ENCODE peak calls at places on chromosomes 6 and 20, in five cellular contexts. U, D, J, H and S are unnamed samples.

GRCh38 chr6:138647006-138647405 is 126.6 kb upstream of the CCDC28A start:
- DNase-seq in U (no peak), D (peak), J (peak), H (peak), S (peak)

GRCh38 chr20:478949-479429 is 16.7 kb upstream of the TBC1D20 start:
- DNase-seq in U (no peak), D (peak), J (peak), H (peak), S (peak)

GRCh38 chr6:56752009-56752408 is 109.3 kb upstream of the DST start:
- DNase-seq in U (no peak), D (peak), J (peak), H (peak), S (peak)

GRCh38 chr20:63103402-63104311 is 96.9 kb upstream of the BHLHE23 start:
- DNase-seq in U (no peak), D (no peak), J (no peak), H (peak), S (no peak)

GRCh38 chr6:28648035-28648877 is 122.6 kb downstream of the GPX5 start:
- DNase-seq in U (no peak), D (peak), J (peak), H (peak), S (peak)

GRCh38 chr20:11366660-11367059 is 551.0 kb upstream of the BTBD3 start:
- DNase-seq in U (no peak), D (no peak), J (peak), H (peak), S (peak)

GRCh38 chr6:41568585-41569384 is 22.6 kb downstream of the FOXP4 start:
- DNase-seq in U (no peak), D (no peak), J (no peak), H (no peak), S (no peak)

GRCh38 chr6:32883789-32884188 is 29.8 kb downstream of the PSMB9 start:
- DNase-seq in U (peak), D (peak), J (peak), H (peak), S (peak)

GRCh38 chr6:41546475-41546865 is 289 bp downstream of the FOXP4 start:
- DNase-seq in U (no peak), D (peak), J (peak), H (no peak), S (peak)

GRCh38 chr6:160348209-160348551 is at the start of gene SLC22A3:
- DNase-seq in U (peak), D (no peak), J (no peak), H (no peak), S (no peak)

GRCh38 chr6:105400501-105400900 is 2.4 kb downstream of the PREP start:
- DNase-seq in U (no peak), D (no peak), J (no peak), H (no peak), S (no peak)

GRCh38 chr6:141726158-141726557 is 406.6 kb upstream of the GJE1 start:
- DNase-seq in U (no peak), D (no peak), J (no peak), H (no peak), S (peak)

GRCh38 chr6:41494212-41495115 is 51.7 kb upstream of the FOXP4 start:
- DNase-seq in U (no peak), D (no peak), J (peak), H (peak), S (no peak)

GRCh38 chr6:21157186-21157929 is 436.2 kb upstream of the SOX4 start:
- DNase-seq in U (no peak), D (no peak), J (no peak), H (no peak), S (no peak)

GRCh38 chr6:37704066-37704465 is 6.4 kb upstream of the MDGA1 start:
- DNase-seq in U (no peak), D (no peak), J (no peak), H (no peak), S (no peak)

GRCh38 chr6:157201083-157201482 is 122.2 kb downstream of the TMEM242 start:
- DNase-seq in U (no peak), D (no peak), J (no peak), H (no peak), S (no peak)

GRCh38 chr6:30541515-30542403 is 14.5 kb downstream of the GNL1 start:
- DNase-seq in U (peak), D (peak), J (peak), H (peak), S (peak)

GRCh38 chr6:167730441-167730840 is 96.3 kb upstream of the AFDN start:
- DNase-seq in U (no peak), D (no peak), J (no peak), H (no peak), S (no peak)

GRCh38 chr20:23244207-23244915 is 106.2 kb upstream of the NXT1 start:
- DNase-seq in U (no peak), D (no peak), J (no peak), H (no peak), S (peak)

GRCh38 chr6:38264605-38265004 is 375.1 kb downstream of the BTBD9 start:
- DNase-seq in U (no peak), D (no peak), J (no peak), H (peak), S (no peak)

GRCh38 chr6:37168809-37169457 is 1.0 kb upstream of the PIM1 start:
- DNase-seq in U (no peak), D (peak), J (no peak), H (peak), S (no peak)

GRCh38 chr6:149897855-149898744 is at the start of gene RAET1E:
- DNase-seq in U (no peak), D (no peak), J (no peak), H (no peak), S (no peak)

GRCh38 chr6:26284537-26285142 is 80.4 kb upstream of the BTN3A2 start:
- DNase-seq in U (peak), D (no peak), J (peak), H (peak), S (peak)

GRCh38 chr6:158970640-158971291 is 29.2 kb downstream of the RSPH3 start:
- DNase-seq in U (no peak), D (no peak), J (no peak), H (no peak), S (no peak)

GRCh38 chr20:42594659-42595058 is 595.0 kb downstream of the PTPRT start:
- DNase-seq in U (no peak), D (no peak), J (no peak), H (no peak), S (no peak)
- H3K4me3 ChIP-seq in U (no peak), D (no peak), J (no peak), H (no peak), S (no peak)

GRCh38 chr6:121548146-121548545 is 112.7 kb downstream of the GJA1 start:
- DNase-seq in U (no peak), D (peak), J (no peak), H (no peak), S (peak)
- TF ChIP-seq CTCF in U (no peak), D (no peak), J (no peak), H (no peak), S (no peak)

DNA sequence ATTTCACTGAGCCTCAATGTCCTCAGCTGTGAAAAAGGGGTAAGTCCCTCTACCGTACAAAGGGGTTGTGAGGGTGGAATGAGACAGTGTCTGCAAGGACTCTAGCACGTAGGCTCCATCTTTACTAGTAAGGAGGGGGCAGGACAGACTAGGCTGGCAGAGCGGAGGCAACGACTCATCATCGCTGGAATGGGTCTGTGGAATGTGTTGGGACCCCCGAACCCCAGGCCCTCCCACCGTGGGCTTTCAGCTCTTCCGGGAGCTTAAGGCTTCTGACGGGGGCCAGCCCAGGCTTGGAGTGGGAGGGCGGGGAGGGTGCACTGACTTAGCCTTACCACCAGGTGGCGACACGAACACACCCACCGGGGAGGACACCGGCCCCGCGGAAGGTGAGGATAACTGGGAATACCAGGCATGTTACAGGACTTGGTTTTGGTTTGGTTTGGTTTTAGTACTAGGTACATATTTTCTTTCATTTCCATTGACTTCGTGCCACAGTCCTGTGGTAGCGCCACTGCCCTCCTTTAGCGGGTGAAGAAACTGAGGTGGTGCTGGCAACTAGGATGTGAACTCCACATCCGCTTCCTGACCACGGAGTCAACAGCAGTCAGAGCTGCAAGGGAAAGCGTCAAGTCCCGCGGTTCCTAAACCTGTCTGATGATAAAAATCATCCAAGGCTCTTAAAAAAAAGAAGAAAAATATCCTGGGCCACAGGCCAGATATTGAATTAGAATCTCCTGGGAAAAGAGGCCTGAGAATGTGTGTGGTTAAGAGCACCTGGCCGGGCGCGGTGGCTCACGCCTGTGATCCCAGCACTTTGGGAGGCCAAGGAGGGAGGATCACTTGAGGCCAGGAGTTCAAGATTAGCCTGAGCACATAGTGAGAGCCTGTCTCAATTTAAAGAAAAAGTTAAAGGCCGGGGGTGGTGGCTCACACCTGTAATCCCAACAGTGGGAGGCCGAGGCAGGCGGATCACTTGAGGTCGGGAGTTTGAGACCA is 10.3 kb upstream of the TULP1 start:
- DNase-seq in U (peak), D (peak), J (peak), H (peak), S (peak)
- H3K4me3 ChIP-seq in U (peak), D (no peak), J (no peak), H (peak), S (peak)

GRCh38 chr6:13099771-13100170 is 228.6 kb downstream of the TBC1D7 start:
- DNase-seq in U (no peak), D (no peak), J (no peak), H (peak), S (no peak)
- TF ChIP-seq CTCF in U (no peak), D (peak), J (peak), H (no peak), S (peak)

GRCh38 chr6:44269168-44269920 is 906 bp upstream of the TMEM151B start:
- DNase-seq in U (no peak), D (no peak), J (no peak), H (no peak), S (no peak)
- H3K4me3 ChIP-seq in U (no peak), D (no peak), J (no peak), H (no peak), S (no peak)

DNA sequence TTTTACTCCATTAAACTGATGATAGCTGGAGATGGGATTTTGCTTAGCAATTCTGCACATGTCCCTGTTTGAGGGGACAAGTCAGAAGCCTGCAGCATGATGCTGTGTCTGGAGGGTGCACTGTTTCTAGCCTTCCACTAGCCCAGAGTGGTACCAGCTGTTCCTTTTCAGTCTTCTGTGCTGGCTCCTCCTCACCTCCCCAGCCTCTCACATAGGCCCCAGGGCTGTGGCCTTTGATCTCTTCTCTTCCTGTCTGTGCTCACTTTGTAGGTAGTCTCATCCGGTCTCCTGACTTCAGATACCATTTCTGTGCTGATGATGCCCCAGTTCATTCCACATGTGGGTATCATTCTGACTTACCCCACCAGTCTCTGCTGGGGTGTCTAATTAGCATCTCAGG is 126.3 kb downstream of the HIVEP1 start:
- DNase-seq in U (no peak), D (no peak), J (no peak), H (no peak), S (no peak)
- TF ChIP-seq CTCF in U (no peak), D (no peak), J (no peak), H (no peak), S (no peak)